ENCODE peak calls at places on chromosomes 11 and 22, in five cellular contexts. K is pancreas, W is skeletal muscle cell, T is cardiac fibroblast, M is lower leg skin. H is an unnamed sample.
A peak's percentile ranks its signal among the peaks of the same experiment; 100 is the strongest.

GRCh38 chr11:16226245-16226644 is 130.1 kb downstream of the SOX6 start:
- DNase-seq in T (peak; percentile 41), W (peak; percentile 52), M (peak; percentile 68), K (peak; percentile 49), H (peak; percentile 41)

GRCh38 chr11:102026975-102027374 is 20.3 kb upstream of the CFAP300 start:
- DNase-seq in W (no peak), M (no peak), T (no peak), K (no peak), H (no peak)

GRCh38 chr11:118437046-118437735 is 899 bp downstream of the KMT2A start:
- DNase-seq in M (peak; percentile 90), T (no peak), K (peak; percentile 43), W (no peak), H (peak; percentile 28)

GRCh38 chr11:36022891-36023290 is 79.0 kb downstream of the LDLRAD3 start:
- DNase-seq in W (no peak), K (no peak), M (no peak), T (no peak), H (no peak)

GRCh38 chr11:15674756-15675155 is 560.0 kb downstream of the INSC start:
- DNase-seq in M (no peak), T (no peak), W (no peak), K (no peak), H (no peak)

GRCh38 chr11:14860511-14860910 is 31.5 kb downstream of the CYP2R1 start:
- DNase-seq in T (no peak), W (no peak), K (no peak), M (no peak), H (no peak)

GRCh38 chr11:32659672-32660071 is 76.0 kb downstream of the EIF3M start:
- DNase-seq in K (no peak), T (no peak), W (no peak), M (no peak), H (no peak)

GRCh38 chr22:41873391-41873790 is 40.5 kb downstream of the SREBF2 start:
- DNase-seq in M (no peak), K (no peak), W (no peak), T (no peak), H (no peak)

GRCh38 chr11:114832532-114833125 is 154.3 kb downstream of the NXPE2 start:
- DNase-seq in K (no peak), W (no peak), T (no peak), M (no peak), H (no peak)

GRCh38 chr11:44621140-44621681 is 55.7 kb downstream of the CD82 start:
- DNase-seq in T (peak; percentile 68), K (peak; percentile 70), M (peak; percentile 96), W (no peak), H (peak; percentile 77)

GRCh38 chr11:110425751-110426545 is 3.8 kb upstream of the FDX1 start:
- DNase-seq in K (no peak), T (peak; percentile 48), M (no peak), W (peak; percentile 78), H (peak; percentile 89)

GRCh38 chr11:125270711-125271110 is 106.2 kb downstream of the PKNOX2 start:
- DNase-seq in T (no peak), M (no peak), K (no peak), W (no peak), H (no peak)

GRCh38 chr11:3627291-3627690 is 14.5 kb downstream of the ART5 start:
- DNase-seq in K (no peak), W (no peak), M (no peak), T (peak; percentile 62), H (peak; percentile 66)

GRCh38 chr11:123478352-123478986 is 48.4 kb downstream of the GRAMD1B start:
- DNase-seq in K (peak; percentile 46), M (no peak), T (peak; percentile 90), W (peak; percentile 53), H (peak; percentile 63)

GRCh38 chr11:117315285-117316196 is 515 bp downstream of the BACE1 start:
- DNase-seq in W (no peak), T (no peak), M (no peak), K (peak; percentile 39), H (peak; percentile 42)

GRCh38 chr22:23029521-23030228 is 40.6 kb upstream of the GNAZ start:
- DNase-seq in W (no peak), K (no peak), M (no peak), T (no peak), H (no peak)

GRCh38 chr11:119832536-119832935 is 103.5 kb upstream of the NECTIN1 start:
- DNase-seq in T (peak; percentile 13), K (peak; percentile 48), W (no peak), M (no peak), H (peak; percentile 46)

GRCh38 chr22:18979957-18980356 is 43.9 kb upstream of the PRODH start:
- DNase-seq in K (no peak), M (no peak), W (no peak), T (no peak), H (no peak)

GRCh38 chr22:29145321-29146072 is 60.2 kb upstream of the EMID1 start:
- DNase-seq in T (no peak), W (no peak), M (peak; percentile 82), K (no peak), H (no peak)

GRCh38 chr22:42138122-42138770 is 7.6 kb upstream of the CYP2D6 start:
- DNase-seq in M (peak; percentile 78), T (no peak), K (no peak), W (no peak), H (no peak)

GRCh38 chr11:79461144-79461543 is 20.3 kb upstream of the TENM4 start:
- DNase-seq in T (peak; percentile 61), W (no peak), K (no peak), M (no peak), H (peak; percentile 13)

GRCh38 chr11:61482513-61482912 is 26.0 kb upstream of the LRRC10B start:
- DNase-seq in W (no peak), T (no peak), M (no peak), K (no peak), H (peak; percentile 27)

GRCh38 chr11:41116970-41117369 is 342.5 kb downstream of the LRRC4C start:
- DNase-seq in W (no peak), M (no peak), K (no peak), T (no peak), H (no peak)

GRCh38 chr11:103609117-103610066 is 427.0 kb upstream of the DDI1 start:
- DNase-seq in M (no peak), W (peak; percentile 95), T (peak; percentile 97), K (no peak), H (peak; percentile 93)

GRCh38 chr22:43375951-43376455 is 32.8 kb upstream of the SCUBE1 start:
- DNase-seq in W (no peak), K (no peak), M (no peak), T (no peak), H (no peak)

GRCh38 chr11:32893091-32893946 is 708 bp downstream of the QSER1 start:
- DNase-seq in K (peak; percentile 51), T (peak; percentile 46), M (peak; percentile 90), W (no peak), H (peak; percentile 26)

GRCh38 chr11:120180571-120181445 is 30.0 kb upstream of the OAF start:
- DNase-seq in W (peak; percentile 40), K (peak; percentile 9), T (peak; percentile 56), M (peak; percentile 83), H (peak; percentile 37)

GRCh38 chr22:50123119-50123518 is 33.3 kb downstream of the MOV10L1 start:
- DNase-seq in T (no peak), W (no peak), M (no peak), K (no peak), H (no peak)

GRCh38 chr11:501001-501682 is 5.9 kb downstream of the RNH1 start:
- DNase-seq in K (no peak), T (no peak), M (peak; percentile 83), W (no peak), H (no peak)

GRCh38 chr11:114317738-114318137 is 21.5 kb downstream of the NNMT start:
- DNase-seq in W (no peak), T (peak; percentile 78), K (no peak), M (no peak), H (peak; percentile 47)

GRCh38 chr11:125397421-125397820 is 98.6 kb downstream of the FEZ1 start:
- DNase-seq in M (no peak), W (no peak), K (no peak), T (no peak), H (no peak)

GRCh38 chr22:41508770-41509170 is 35.5 kb downstream of the POLR3H start:
- DNase-seq in T (no peak), W (no peak), M (no peak), K (no peak), H (no peak)

GRCh38 chr22:18968011-18968749 is 32.1 kb upstream of the PRODH start:
- DNase-seq in W (no peak), T (peak; percentile 35), M (no peak), K (peak; percentile 51), H (peak; percentile 49)

GRCh38 chr11:47977651-47978050 is 2.7 kb upstream of the PTPRJ start:
- DNase-seq in M (no peak), W (no peak), T (no peak), K (no peak), H (peak; percentile 58)

GRCh38 chr11:129223701-129224149 is 31.6 kb upstream of the ARHGAP32 start:
- DNase-seq in K (no peak), M (no peak), T (peak; percentile 82), W (peak; percentile 33), H (no peak)
- H3K4me3 ChIP-seq in K (no peak overlapping the region), M (no peak overlapping the region), T (no peak overlapping the region), W (no peak overlapping the region), H (no peak overlapping the region)

GRCh38 chr11:12388171-12388570 is 10.8 kb downstream of the PARVA start:
- DNase-seq in W (no peak), M (no peak), K (no peak), T (no peak), H (no peak)

GRCh38 chr11:12390258-12390657 is 12.9 kb downstream of the PARVA start:
- DNase-seq in K (no peak), W (no peak), M (no peak), T (no peak), H (no peak)

GRCh38 chr11:12390687-12391110 is 13.3 kb downstream of the PARVA start:
- DNase-seq in M (no peak), K (no peak), T (no peak), W (no peak), H (no peak)

GRCh38 chr11:12388939-12389670 is 11.7 kb downstream of the PARVA start:
- DNase-seq in M (no peak), T (no peak), K (no peak), W (no peak), H (no peak)

GRCh38 chr11:12389676-12390075 is 12.3 kb downstream of the PARVA start:
- DNase-seq in M (no peak), T (no peak), K (no peak), W (no peak), H (no peak)
- H3K4me3 ChIP-seq in M (no peak overlapping the region), T (no peak overlapping the region), K (no peak overlapping the region), W (no peak overlapping the region), H (no peak overlapping the region)

GRCh38 chr11:57476223-57476882 is 16.0 kb downstream of the RTN4RL2 start:
- DNase-seq in M (no peak), W (no peak), T (no peak), K (peak; percentile 72), H (peak; percentile 28)
- H3K4me3 ChIP-seq in M (peak overlapping the region; percentile 6), W (peak overlapping the region; percentile 28), T (no peak overlapping the region), K (peak overlapping the region; percentile 19), H (peak overlapping the region; percentile 40)

GRCh38 chr11:37505406-37505805 is 907.4 kb upstream of the RAG2 start:
- DNase-seq in K (no peak), M (no peak), W (no peak), T (no peak), H (no peak)

GRCh38 chr11:37503411-37504065 is 905.5 kb upstream of the RAG2 start:
- DNase-seq in T (no peak), M (no peak), K (no peak), W (no peak), H (no peak)

GRCh38 chr11:37504925-37505324 is 906.9 kb upstream of the RAG2 start:
- DNase-seq in M (no peak), K (no peak), W (peak; percentile 79), T (peak; percentile 61), H (peak; percentile 94)

GRCh38 chr11:37502202-37502601 is 904.2 kb upstream of the RAG2 start:
- DNase-seq in W (no peak), T (peak; percentile 14), M (no peak), K (no peak), H (no peak)

GRCh38 chr11:37504066-37504611 is 906.1 kb upstream of the RAG2 start:
- DNase-seq in K (no peak), T (peak; percentile 68), M (no peak), W (peak; percentile 82), H (peak; percentile 94)
- H3K4me3 ChIP-seq in K (no peak overlapping the region), T (no peak overlapping the region), M (no peak overlapping the region), W (no peak overlapping the region), H (no peak overlapping the region)

H was measured in foreskin fibroblast.